ENCODE peak calls at places on chromosomes 7 and 10, in seven cellular contexts. One of them, this sample, is unnamed.

GRCh38 chr7:7327423-7327822 is 145.1 kb downstream of the C1GALT1 start:
- DNase-seq in B cell: no peak
- DNase-seq in esophagus squamous epithelium: no peak
- DNase-seq in heart right ventricle: no peak
- DNase-seq in EH: no peak
- DNase-seq in NCI-H1417 treated with DMSO at 0.1 percent for 48 hours: no peak
- DNase-seq in GOT3: no peak
- DNase-seq in this sample: no peak

GRCh38 chr7:95491634-95492314 is 6.0 kb downstream of the ASB4 start:
- DNase-seq in esophagus squamous epithelium: no peak
- DNase-seq in GOT3: no peak
- DNase-seq in EH: no peak
- DNase-seq in heart right ventricle: no peak
- DNase-seq in B cell: no peak
- DNase-seq in NCI-H1417 treated with DMSO at 0.1 percent for 48 hours: no peak
- DNase-seq in this sample: no peak

GRCh38 chr7:29019275-29019820 is 61.2 kb upstream of the TRIL start:
- DNase-seq in EH: peak; percentile 29
- DNase-seq in B cell: no peak
- DNase-seq in GOT3: no peak
- DNase-seq in NCI-H1417 treated with DMSO at 0.1 percent for 48 hours: no peak
- DNase-seq in esophagus squamous epithelium: no peak
- DNase-seq in heart right ventricle: no peak
- DNase-seq in this sample: peak; percentile 10

GRCh38 chr10:124497196-124497990 is 35.8 kb downstream of the LHPP start:
- DNase-seq in heart right ventricle: peak; percentile 51
- DNase-seq in B cell: no peak
- DNase-seq in esophagus squamous epithelium: no peak
- DNase-seq in GOT3: no peak
- DNase-seq in NCI-H1417 treated with DMSO at 0.1 percent for 48 hours: no peak
- DNase-seq in EH: no peak
- DNase-seq in this sample: no peak

GRCh38 chr10:95246582-95247051 is 44.2 kb downstream of the PDLIM1 start:
- DNase-seq in GOT3: no peak
- DNase-seq in heart right ventricle: peak; percentile 87
- DNase-seq in B cell: peak; percentile 67
- DNase-seq in NCI-H1417 treated with DMSO at 0.1 percent for 48 hours: no peak
- DNase-seq in EH: peak; percentile 83
- DNase-seq in esophagus squamous epithelium: no peak
- DNase-seq in this sample: peak; percentile 66

GRCh38 chr7:107816053-107816566 is 13.1 kb upstream of the SLC26A3 start:
- DNase-seq in esophagus squamous epithelium: no peak
- DNase-seq in NCI-H1417 treated with DMSO at 0.1 percent for 48 hours: no peak
- DNase-seq in B cell: no peak
- DNase-seq in GOT3: no peak
- DNase-seq in heart right ventricle: no peak
- DNase-seq in EH: peak; percentile 5
- DNase-seq in this sample: peak; percentile 1

GRCh38 chr7:152424348-152425108 is 11.3 kb downstream of the KMT2C start:
- DNase-seq in NCI-H1417 treated with DMSO at 0.1 percent for 48 hours: no peak
- DNase-seq in heart right ventricle: no peak
- DNase-seq in GOT3: no peak
- DNase-seq in EH: peak; percentile 73
- DNase-seq in esophagus squamous epithelium: no peak
- DNase-seq in B cell: no peak
- DNase-seq in this sample: no peak

GRCh38 chr10:58666024-58666423 is 153.4 kb downstream of the BICC1 start:
- DNase-seq in NCI-H1417 treated with DMSO at 0.1 percent for 48 hours: no peak
- DNase-seq in EH: no peak
- DNase-seq in GOT3: no peak
- DNase-seq in B cell: no peak
- DNase-seq in heart right ventricle: no peak
- DNase-seq in esophagus squamous epithelium: no peak
- DNase-seq in this sample: no peak

GRCh38 chr10:128268015-128268722 is 141.9 kb upstream of the MKI67 start:
- DNase-seq in NCI-H1417 treated with DMSO at 0.1 percent for 48 hours: no peak
- DNase-seq in GOT3: no peak
- DNase-seq in B cell: no peak
- DNase-seq in esophagus squamous epithelium: no peak
- DNase-seq in heart right ventricle: no peak
- DNase-seq in EH: no peak
- DNase-seq in this sample: peak; percentile 6

GRCh38 chr10:123240776-123241175 is 86.6 kb downstream of the BUB3 start:
- DNase-seq in heart right ventricle: no peak
- DNase-seq in esophagus squamous epithelium: no peak
- DNase-seq in EH: no peak
- DNase-seq in GOT3: no peak
- DNase-seq in B cell: no peak
- DNase-seq in NCI-H1417 treated with DMSO at 0.1 percent for 48 hours: no peak
- DNase-seq in this sample: no peak

GRCh38 chr7:67913604-67914003 is 917.0 kb downstream of the TYW1 start:
- DNase-seq in NCI-H1417 treated with DMSO at 0.1 percent for 48 hours: no peak
- DNase-seq in B cell: no peak
- DNase-seq in heart right ventricle: no peak
- DNase-seq in esophagus squamous epithelium: no peak
- DNase-seq in EH: no peak
- DNase-seq in GOT3: no peak
- DNase-seq in this sample: no peak

GRCh38 chr7:83738436-83738835 is 89.5 kb upstream of the SEMA3E start:
- DNase-seq in EH: no peak
- DNase-seq in esophagus squamous epithelium: no peak
- DNase-seq in heart right ventricle: no peak
- DNase-seq in B cell: no peak
- DNase-seq in GOT3: no peak
- DNase-seq in NCI-H1417 treated with DMSO at 0.1 percent for 48 hours: peak; percentile 86
- DNase-seq in this sample: no peak

This sample was measured in fibroblast of the conjunctiva.